ENCODE peak calls at places on chromosomes 2 and 18, in six cellular contexts. I, K, H, U, T and X are unnamed samples.

GRCh38 chr2:205731521-205731965 is 49.2 kb downstream of the NRP2 start:
- DNase-seq in H (no peak), T (no peak), U (no peak), K (no peak), I (no peak), X (no peak)

GRCh38 chr2:233814063-233814435 is 35.9 kb downstream of the MROH2A start:
- DNase-seq in U (no peak), H (no peak), K (no peak), T (peak; percentile 24), I (no peak), X (no peak)

GRCh38 chr2:238445409-238446190 is 18.9 kb downstream of the ASB1 start:
- DNase-seq in H (no peak), U (no peak), K (no peak), I (no peak), T (no peak), X (no peak)

GRCh38 chr2:121648611-121649401 is 456 bp downstream of the CLASP1 start:
- DNase-seq in H (peak; percentile 75), U (peak; percentile 43), I (peak; percentile 52), K (no peak), T (no peak), X (peak; percentile 71)

GRCh38 chr2:18690342-18690741 is 101.0 kb upstream of the NT5C1B start:
- DNase-seq in K (no peak), I (no peak), T (peak; percentile 15), H (peak; percentile 15), U (no peak), X (no peak)

GRCh38 chr2:206323486-206323885 is 49.0 kb downstream of the ZDBF2 start:
- DNase-seq in U (no peak), K (no peak), I (no peak), H (no peak), T (peak; percentile 8), X (no peak)

GRCh38 chr2:225165052-225165451 is 122.8 kb upstream of the DOCK10 start:
- DNase-seq in I (no peak), U (no peak), K (no peak), H (no peak), T (no peak), X (no peak)

GRCh38 chr2:10226032-10226724 is 76.5 kb upstream of the HPCAL1 start:
- DNase-seq in I (no peak), U (no peak), K (peak; percentile 54), T (no peak), H (no peak), X (no peak)

GRCh38 chr18:56148373-56148772 is 490.0 kb downstream of the TXNL1 start:
- DNase-seq in U (no peak), K (no peak), H (no peak), T (no peak), I (no peak), X (no peak)

GRCh38 chr2:136248242-136248641 is 130.3 kb upstream of the CXCR4 start:
- DNase-seq in H (no peak), K (no peak), T (peak; percentile 41), U (no peak), I (no peak), X (no peak)

GRCh38 chr2:96625571-96626552 is 12.2 kb downstream of the KANSL3 start:
- DNase-seq in T (no peak), H (no peak), K (no peak), I (no peak), U (no peak), X (no peak)

GRCh38 chr2:191152841-191153240 is 2.0 kb upstream of the STAT4 start:
- DNase-seq in K (no peak), U (no peak), T (no peak), H (peak; percentile 60), I (no peak), X (no peak)

GRCh38 chr2:216159161-216159560 is 50.0 kb downstream of the XRCC5 start:
- DNase-seq in T (no peak), H (no peak), K (no peak), U (no peak), I (no peak), X (no peak)

GRCh38 chr2:7649461-7650228 is 732.4 kb downstream of the RNF144A start:
- DNase-seq in U (no peak), I (no peak), K (no peak), H (no peak), T (no peak), X (no peak)

GRCh38 chr2:46538393-46538792 is 59.0 kb downstream of the TMEM247 start:
- DNase-seq in T (no peak), I (no peak), H (peak; percentile 94), K (no peak), U (no peak), X (no peak)

GRCh38 chr2:7573166-7573845 is 656.1 kb downstream of the RNF144A start:
- DNase-seq in H (no peak), U (no peak), T (no peak), I (no peak), K (no peak), X (no peak)

GRCh38 chr2:234211797-234212196 is 161.3 kb downstream of the SPP2 start:
- DNase-seq in K (no peak), U (no peak), H (no peak), I (no peak), T (no peak), X (no peak)

GRCh38 chr2:45173513-45173912 is 164.3 kb upstream of the SIX2 start:
- DNase-seq in U (no peak), I (no peak), K (no peak), T (peak; percentile 59), H (no peak), X (no peak)

GRCh38 chr18:58310517-58310916 is 266.5 kb downstream of the NEDD4L start:
- DNase-seq in U (peak; percentile 86), K (no peak), T (no peak), I (peak; percentile 78), H (no peak), X (no peak)

GRCh38 chr2:43169987-43170732 is 56.2 kb downstream of the ZFP36L2 start:
- DNase-seq in U (no peak), I (peak; percentile 65), H (peak; percentile 85), K (no peak), T (no peak), X (peak; percentile 74)

GRCh38 chr2:188675391-188676011 is 298.7 kb upstream of the COL3A1 start:
- DNase-seq in H (no peak), K (no peak), U (no peak), I (no peak), T (no peak), X (no peak)

DNA sequence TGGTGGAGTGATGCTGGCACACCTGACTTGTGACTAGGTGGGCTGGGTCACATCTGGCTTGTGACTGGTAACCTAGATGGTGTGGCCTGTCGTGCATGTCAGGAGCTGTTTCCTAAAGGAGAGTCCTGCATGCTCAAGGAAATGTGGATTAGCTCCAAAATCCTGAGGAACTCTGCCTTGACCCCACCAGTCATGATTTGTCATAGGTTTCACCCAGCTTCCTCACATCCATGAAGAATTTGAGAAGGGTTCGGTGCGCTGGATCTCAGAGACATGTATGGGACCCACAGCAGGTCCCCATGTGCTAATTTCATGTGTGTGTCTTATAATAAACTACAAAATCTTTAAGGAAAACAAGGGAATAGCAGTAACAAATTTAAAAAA is 107.2 kb downstream of the COL6A3 start:
- DNase-seq in H (no peak), U (no peak), T (no peak), I (no peak), K (no peak), X (no peak)
- TF ChIP-seq POLR2A in H (no peak), U (no peak), T (no peak), I (no peak), K (no peak), X (no peak)

GRCh38 chr18:59358611-59359575 is at the start of gene LMAN1:
- DNase-seq in I (peak; percentile 95), T (peak; percentile 79), U (peak; percentile 98), H (peak; percentile 92), K (peak; percentile 96), X (peak; percentile 98)
- TF ChIP-seq POLR2A in I (no peak), T (peak; percentile 70), U (peak; percentile 49), H (peak; percentile 51), K (peak; percentile 54), X (peak; percentile 51)

DNA sequence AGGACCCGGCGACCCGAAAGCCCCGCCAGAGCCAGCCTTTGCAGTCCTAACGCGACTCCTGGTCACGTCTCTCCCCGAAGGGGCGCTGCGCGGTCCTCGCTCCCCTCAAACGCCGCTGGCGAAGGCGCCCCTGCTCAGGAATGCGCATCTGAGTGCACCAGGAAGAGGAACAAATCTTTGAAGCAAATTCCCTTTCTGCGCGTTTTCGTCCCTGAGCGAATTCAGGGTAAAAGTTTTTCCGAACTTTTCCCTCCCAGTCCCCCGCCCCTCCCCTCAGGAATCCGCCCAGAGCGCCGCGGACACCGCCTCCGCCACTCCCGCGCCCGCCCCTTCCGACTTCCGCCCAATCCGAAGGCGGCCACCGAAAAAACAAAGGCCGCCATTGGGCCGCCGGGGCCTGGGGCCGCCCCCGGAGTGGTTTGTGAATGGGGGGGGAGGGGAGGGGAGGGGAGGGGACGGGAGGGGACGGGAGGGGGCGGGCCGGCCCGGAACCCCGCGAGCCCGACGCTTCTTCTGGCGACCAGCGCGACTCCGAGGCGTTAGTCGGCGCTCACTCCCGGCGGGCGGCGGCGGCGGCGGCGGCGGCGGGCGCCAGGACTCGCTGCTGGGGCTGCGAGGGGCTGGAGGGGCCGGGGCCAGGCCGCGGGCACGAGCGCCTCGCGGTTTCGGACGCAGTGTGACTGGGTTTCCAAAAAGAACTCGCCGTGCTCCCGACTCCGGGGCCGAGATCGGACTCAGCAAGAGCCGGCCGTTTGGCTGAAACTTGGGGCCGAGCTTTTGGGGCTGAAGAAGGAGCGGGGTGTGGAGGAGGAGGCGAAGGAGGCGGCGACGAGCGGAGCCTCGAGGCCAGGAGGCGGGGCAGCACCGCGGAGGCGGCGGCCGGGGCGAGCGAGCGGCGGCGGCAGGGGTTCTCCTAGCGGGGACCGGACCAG is at the start of gene FZD7:
- DNase-seq in T (peak; percentile 77), H (peak; percentile 96), U (peak; percentile 94), K (peak; percentile 95), I (peak; percentile 91), X (peak; percentile 94)
- TF ChIP-seq POLR2A in T (peak; percentile 28), H (peak; percentile 37), U (peak; percentile 83), K (peak; percentile 71), I (no peak), X (peak; percentile 57)

GRCh38 chr18:35337256-35337655 is 7.0 kb downstream of the ZNF24 start:
- DNase-seq in K (no peak), T (no peak), H (no peak), I (no peak), U (no peak), X (no peak)

GRCh38 chr18:35334821-35335220 is 9.4 kb downstream of the ZNF24 start:
- DNase-seq in K (no peak), U (no peak), H (no peak), T (no peak), I (no peak), X (no peak)

GRCh38 chr18:35331367-35332087 is 12.7 kb downstream of the ZNF24 start:
- DNase-seq in K (no peak), U (no peak), H (no peak), T (no peak), I (no peak), X (no peak)

GRCh38 chr18:35335861-35336260 is 8.4 kb downstream of the ZNF24 start:
- DNase-seq in T (no peak), H (no peak), I (no peak), K (no peak), U (no peak), X (no peak)

GRCh38 chr18:35334183-35334582 is 10.0 kb downstream of the ZNF24 start:
- DNase-seq in I (no peak), T (no peak), K (no peak), H (no peak), U (no peak), X (no peak)
- TF ChIP-seq POLR2A in I (no peak), T (no peak), K (no peak), H (no peak), U (no peak), X (no peak)